ENCODE peak calls at places on chromosomes 5 and 9, in seven cellular contexts. P, W, J, B, T, N and L are unnamed samples.

GRCh38 chr5:76469656-76470290 is 66.7 kb downstream of the IQGAP2 start:
- DNase-seq in P (no peak), W (no peak), J (no peak), B (no peak), T (peak; percentile 6), N (no peak), L (no peak)

GRCh38 chr9:134179595-134179917 is 15.2 kb upstream of the RNU6ATAC start:
- DNase-seq in P (no peak), W (no peak), J (no peak), B (no peak), T (no peak), N (no peak), L (no peak)

GRCh38 chr9:105858284-105858683 is 163.9 kb downstream of the TMEM38B start:
- DNase-seq in P (no peak), W (no peak), J (no peak), B (no peak), T (no peak), N (no peak), L (no peak)

GRCh38 chr9:81980568-81980967 is 8.0 kb upstream of the SPATA31D1 start:
- DNase-seq in P (no peak), W (no peak), J (no peak), B (no peak), T (peak; percentile 6), N (no peak), L (no peak)

GRCh38 chr9:109996936-109997580 is 210.9 kb downstream of the C9orf152 start:
- DNase-seq in P (no peak), W (no peak), J (no peak), B (no peak), T (no peak), N (no peak), L (peak; percentile 36)

GRCh38 chr5:139022528-139022927 is 147.4 kb upstream of the LRRTM2 start:
- DNase-seq in P (no peak), W (no peak), J (no peak), B (no peak), T (no peak), N (no peak), L (no peak)

GRCh38 chr9:113187935-113188595 is 33.0 kb downstream of the FKBP15 start:
- DNase-seq in P (no peak), W (peak; percentile 89), J (no peak), B (peak; percentile 23), T (peak; percentile 94), N (peak; percentile 28), L (peak; percentile 97)

GRCh38 chr5:107655836-107656235 is 14.9 kb downstream of the EFNA5 start:
- DNase-seq in P (no peak), W (no peak), J (no peak), B (no peak), T (no peak), N (no peak), L (no peak)

GRCh38 chr9:115008536-115008935 is 78.1 kb upstream of the TNFSF8 start:
- DNase-seq in P (peak; percentile 24), W (peak; percentile 36), J (no peak), B (peak; percentile 15), T (peak; percentile 94), N (no peak), L (peak; percentile 90)

GRCh38 chr5:168342985-168343384 is 51.5 kb downstream of the WWC1 start:
- DNase-seq in P (no peak), W (no peak), J (no peak), B (no peak), T (no peak), N (peak; percentile 65), L (no peak)

GRCh38 chr9:73091909-73092308 is 59.8 kb upstream of the ANXA1 start:
- DNase-seq in P (no peak), W (no peak), J (no peak), B (no peak), T (no peak), N (no peak), L (no peak)

GRCh38 chr5:142011572-142012185 is 1.1 kb downstream of the GNPDA1 start:
- DNase-seq in P (no peak), W (no peak), J (no peak), B (no peak), T (no peak), N (no peak), L (peak; percentile 7)

GRCh38 chr9:38685535-38685934 is 34.4 kb downstream of the FAM240B start:
- DNase-seq in P (no peak), W (peak; percentile 76), J (no peak), B (no peak), T (no peak), N (no peak), L (no peak)

GRCh38 chr5:83145241-83145640 is 67.9 kb downstream of the XRCC4 start:
- DNase-seq in P (no peak), W (no peak), J (no peak), B (no peak), T (peak; percentile 40), N (no peak), L (no peak)

GRCh38 chr9:90907790-90908189 is 106.2 kb downstream of the SYK start:
- DNase-seq in P (no peak), W (no peak), J (no peak), B (no peak), T (no peak), N (no peak), L (no peak)

GRCh38 chr9:137598943-137599342 is 6.5 kb upstream of the ARRDC1 start:
- DNase-seq in P (no peak), W (no peak), J (no peak), B (no peak), T (no peak), N (no peak), L (no peak)

GRCh38 chr9:93665566-93666278 is 89.3 kb downstream of the PHF2 start:
- DNase-seq in P (no peak), W (no peak), J (no peak), B (no peak), T (no peak), N (no peak), L (no peak)

GRCh38 chr9:10062629-10063395 is 550.0 kb downstream of the PTPRD start:
- DNase-seq in P (no peak), W (peak; percentile 7), J (no peak), B (no peak), T (peak; percentile 47), N (no peak), L (no peak)

GRCh38 chr5:73963021-73963420 is 337.0 kb downstream of the ARHGEF28 start:
- DNase-seq in P (no peak), W (no peak), J (no peak), B (no peak), T (no peak), N (no peak), L (peak; percentile 21)